ENCODE peak calls at places on chromosomes 6 and 20, in nine cellular contexts. I is aorta; L is choroid plexus epithelial cell; G is midbrain; F is stimulated activated CD8-positive, alpha-beta memory T cell treated with anti-CD3 and anti-CD28 coated beads, Interleukin-15, amount 100 ng/mL, for 24 hours; B is Right ventricle myocardium superior; O is cardiac muscle cell; C is SHP77; R is KBM-7. U is an unnamed sample.

GRCh38 chr6:119346914-119347313 is 2.6 kb downstream of the MAN1A1 start:
- DNase-seq in I (no peak), L (no peak), G (no peak), F (no peak), B (no peak), O (no peak), C (no peak), R (no peak), U (peak)

GRCh38 chr6:13629459-13630116 is 14.5 kb downstream of the NOL7 start:
- DNase-seq in I (no peak), L (no peak), G (no peak), F (no peak), B (no peak), O (no peak), C (no peak), R (no peak), U (no peak)

GRCh38 chr6:17630511-17631073 is 30.5 kb downstream of the FAM8A1 start:
- DNase-seq in I (no peak), L (peak), G (no peak), F (no peak), B (peak), O (peak), C (no peak), R (no peak), U (no peak)

GRCh38 chr6:101539510-101540245 is 146.2 kb downstream of the GRIK2 start:
- DNase-seq in I (no peak), L (peak), G (no peak), F (no peak), B (no peak), O (peak), C (no peak), R (no peak), U (no peak)

GRCh38 chr20:1107176-1107575 is 11.2 kb upstream of the PSMF1 start:
- DNase-seq in I (no peak), L (no peak), G (no peak), F (no peak), B (no peak), O (no peak), C (no peak), R (no peak), U (no peak)

GRCh38 chr6:82413868-82414267 is 50.3 kb downstream of the TPBG start:
- DNase-seq in I (no peak), L (no peak), G (no peak), F (no peak), B (no peak), O (no peak), C (no peak), R (no peak), U (no peak)

GRCh38 chr6:46581459-46582177 is 71.0 kb downstream of the CYP39A1 start:
- DNase-seq in I (no peak), L (no peak), G (no peak), F (no peak), B (no peak), O (no peak), C (no peak), R (no peak), U (no peak)

GRCh38 chr6:49606696-49607390 is 29.8 kb downstream of the RHAG start:
- DNase-seq in I (no peak), L (peak), G (peak), F (no peak), B (no peak), O (peak), C (peak), R (peak), U (peak)

GRCh38 chr20:32820000-32820697 is 395 bp downstream of the MAPRE1 start:
- DNase-seq in I (peak), L (peak), G (peak), F (peak), B (no peak), O (peak), C (peak), R (peak), U (peak)

GRCh38 chr20:34293589-34293988 is 9.6 kb downstream of the AHCY start:
- DNase-seq in I (no peak), L (no peak), G (no peak), F (no peak), B (no peak), O (no peak), C (no peak), R (no peak), U (no peak)

GRCh38 chr6:10412948-10413849 is 1.7 kb downstream of the TFAP2A start:
- DNase-seq in I (no peak), L (no peak), G (no peak), F (no peak), B (peak), O (no peak), C (peak), R (no peak), U (peak)

GRCh38 chr20:5654557-5654956 is 95.6 kb upstream of the SHLD1 start:
- DNase-seq in I (no peak), L (peak), G (no peak), F (no peak), B (no peak), O (peak), C (peak), R (no peak), U (no peak)

GRCh38 chr20:46512943-46513844 is at the start of gene ZNF334:
- DNase-seq in I (peak), L (peak), G (peak), F (peak), B (peak), O (peak), C (no peak), R (no peak), U (peak)

GRCh38 chr6:43367245-43367984 is 2.0 kb downstream of the ZNF318 start:
- DNase-seq in I (no peak), L (no peak), G (no peak), F (no peak), B (no peak), O (no peak), C (no peak), R (peak), U (no peak)

GRCh38 chr6:158707120-158707519 is 57.3 kb downstream of the SYTL3 start:
- DNase-seq in I (no peak), L (peak), G (no peak), F (no peak), B (peak), O (peak), C (no peak), R (no peak), U (no peak)

GRCh38 chr6:125984311-125984710 is 2.0 kb upstream of the TRMT11 start:
- DNase-seq in I (no peak), L (peak), G (no peak), F (no peak), B (no peak), O (peak), C (no peak), R (no peak), U (no peak)

GRCh38 chr6:71886184-71887005 is at the start of gene RIMS1:
- DNase-seq in I (peak), L (peak), G (no peak), F (no peak), B (peak), O (peak), C (peak), R (peak), U (peak)

GRCh38 chr6:91149914-91150674 is 563.2 kb upstream of the MAP3K7 start:
- DNase-seq in I (no peak), L (peak), G (no peak), F (no peak), B (no peak), O (peak), C (no peak), R (no peak), U (no peak)

GRCh38 chr6:125944434-125944816 is 12.1 kb upstream of the HINT3 start:
- DNase-seq in I (peak), L (peak), G (peak), F (no peak), B (peak), O (peak), C (peak), R (peak), U (no peak)

GRCh38 chr6:122839477-122839876 is 50.4 kb downstream of the SMPDL3A start:
- DNase-seq in I (no peak), L (peak), G (peak), F (no peak), B (no peak), O (peak), C (peak), R (peak), U (peak)

GRCh38 chr20:62064788-62065668 is 653 bp downstream of the TAF4 start:
- DNase-seq in I (no peak), L (no peak), G (no peak), F (no peak), B (no peak), O (no peak), C (peak), R (no peak), U (no peak)

GRCh38 chr20:44643596-44644383 is 7.7 kb downstream of the ADA start:
- DNase-seq in I (peak), L (peak), G (no peak), F (no peak), B (peak), O (peak), C (peak), R (peak), U (no peak)

U was measured in retina.